ENCODE peak calls at places on chromosomes 7 and 10, in four cellular contexts. One of them, this sample, is unnamed. For H3K27me3, the result is how much of the 10 kb centered on the place peaks cover.

GRCh38 chr10:78452782-78453181 is 419.1 kb downstream of the RPS24 start:
- DNase-seq in CD8-positive, alpha-beta T cell: no peak
- DNase-seq in adrenal gland: no peak
- DNase-seq in heart left ventricle: peak
- DNase-seq in this sample: no peak

GRCh38 chr10:4656576-4657194 is 169.3 kb upstream of the AKR1E2 start:
- DNase-seq in CD8-positive, alpha-beta T cell: peak
- DNase-seq in adrenal gland: peak
- DNase-seq in heart left ventricle: peak
- DNase-seq in this sample: no peak

GRCh38 chr7:38424750-38425463 is 151.5 kb upstream of the TARP start:
- DNase-seq in CD8-positive, alpha-beta T cell: no peak
- DNase-seq in adrenal gland: no peak
- DNase-seq in heart left ventricle: no peak
- DNase-seq in this sample: no peak

GRCh38 chr10:90912854-90913479 is 7.9 kb downstream of the ANKRD1 start:
- DNase-seq in CD8-positive, alpha-beta T cell: no peak
- DNase-seq in adrenal gland: no peak
- DNase-seq in heart left ventricle: no peak
- DNase-seq in this sample: no peak

GRCh38 chr7:80858141-80858903 is 60.5 kb downstream of the SEMA3C start:
- DNase-seq in CD8-positive, alpha-beta T cell: no peak
- DNase-seq in adrenal gland: no peak
- DNase-seq in heart left ventricle: no peak
- DNase-seq in this sample: no peak

GRCh38 chr10:71600856-71601255 is 118.7 kb downstream of the C10orf105 start:
- DNase-seq in CD8-positive, alpha-beta T cell: no peak
- DNase-seq in adrenal gland: peak
- DNase-seq in heart left ventricle: no peak
- DNase-seq in this sample: peak

GRCh38 chr7:125480762-125481161 is 551.1 kb upstream of the POT1 start:
- DNase-seq in CD8-positive, alpha-beta T cell: no peak
- DNase-seq in adrenal gland: no peak
- DNase-seq in heart left ventricle: no peak
- DNase-seq in this sample: no peak

GRCh38 chr10:33273295-33274002 is 61.0 kb downstream of the NRP1 start:
- DNase-seq in CD8-positive, alpha-beta T cell: no peak
- DNase-seq in adrenal gland: peak
- DNase-seq in heart left ventricle: peak
- DNase-seq in this sample: peak

GRCh38 chr7:100577507-100577906 is 3.8 kb upstream of the SAP25 start:
- DNase-seq in CD8-positive, alpha-beta T cell: no peak
- DNase-seq in adrenal gland: no peak
- DNase-seq in heart left ventricle: peak
- DNase-seq in this sample: no peak

GRCh38 chr10:8921583-8921982 is 867.1 kb downstream of the GATA3 start:
- DNase-seq in CD8-positive, alpha-beta T cell: no peak
- DNase-seq in adrenal gland: no peak
- DNase-seq in heart left ventricle: no peak
- DNase-seq in this sample: no peak

GRCh38 chr7:30595461-30596042 is 874 bp downstream of the GARS1 start:
- DNase-seq in CD8-positive, alpha-beta T cell: no peak
- DNase-seq in adrenal gland: no peak
- DNase-seq in heart left ventricle: no peak
- DNase-seq in this sample: no peak

GRCh38 chr7:132307465-132307864 is 268.8 kb downstream of the PLXNA4 start:
- DNase-seq in CD8-positive, alpha-beta T cell: no peak
- DNase-seq in adrenal gland: no peak
- DNase-seq in heart left ventricle: no peak
- DNase-seq in this sample: no peak

GRCh38 chr7:81926154-81926553 is 156.3 kb upstream of the HGF start:
- DNase-seq in CD8-positive, alpha-beta T cell: no peak
- DNase-seq in adrenal gland: no peak
- DNase-seq in heart left ventricle: no peak
- DNase-seq in this sample: no peak

GRCh38 chr10:82150123-82150900 is 275.3 kb downstream of the NRG3 start:
- DNase-seq in CD8-positive, alpha-beta T cell: no peak
- DNase-seq in adrenal gland: no peak
- DNase-seq in heart left ventricle: peak
- DNase-seq in this sample: peak

GRCh38 chr7:30351274-30351673 is 66.9 kb downstream of the ZNRF2 start:
- DNase-seq in CD8-positive, alpha-beta T cell: no peak
- DNase-seq in adrenal gland: no peak
- DNase-seq in heart left ventricle: no peak
- DNase-seq in this sample: no peak

GRCh38 chr10:129940617-129941198 is 23.4 kb downstream of the EBF3 start:
- DNase-seq in CD8-positive, alpha-beta T cell: no peak
- DNase-seq in adrenal gland: no peak
- DNase-seq in heart left ventricle: peak
- DNase-seq in this sample: no peak

GRCh38 chr7:151238924-151239836 is 6.9 kb downstream of the CHPF2 start:
- DNase-seq in CD8-positive, alpha-beta T cell: no peak
- DNase-seq in adrenal gland: no peak
- DNase-seq in heart left ventricle: no peak
- DNase-seq in this sample: no peak

GRCh38 chr10:20956843-20957242 is 59.7 kb upstream of the NEBL start:
- DNase-seq in CD8-positive, alpha-beta T cell: no peak
- DNase-seq in adrenal gland: no peak
- DNase-seq in heart left ventricle: no peak
- DNase-seq in this sample: no peak

GRCh38 chr10:114548662-114549061 is 109.4 kb downstream of the ABLIM1 start:
- DNase-seq in CD8-positive, alpha-beta T cell: no peak
- DNase-seq in adrenal gland: no peak
- DNase-seq in heart left ventricle: no peak
- DNase-seq in this sample: no peak

GRCh38 chr7:116653204-116653603 is 18.8 kb upstream of the MET start:
- DNase-seq in CD8-positive, alpha-beta T cell: no peak
- DNase-seq in adrenal gland: no peak
- DNase-seq in heart left ventricle: no peak
- DNase-seq in this sample: peak

GRCh38 chr7:69091476-69091875 is 506.8 kb upstream of the AUTS2 start:
- DNase-seq in CD8-positive, alpha-beta T cell: no peak
- DNase-seq in adrenal gland: no peak
- DNase-seq in heart left ventricle: no peak
- DNase-seq in this sample: no peak

GRCh38 chr10:88117227-88117626 is 253.8 kb downstream of the PTEN start:
- DNase-seq in CD8-positive, alpha-beta T cell: no peak
- DNase-seq in adrenal gland: no peak
- DNase-seq in heart left ventricle: no peak
- DNase-seq in this sample: no peak

GRCh38 chr10:91043173-91043910 is 122.5 kb upstream of the ANKRD1 start:
- DNase-seq in CD8-positive, alpha-beta T cell: no peak
- DNase-seq in adrenal gland: peak
- DNase-seq in heart left ventricle: no peak
- DNase-seq in this sample: no peak

GRCh38 chr7:83984076-83984475 is 210.5 kb downstream of the SEMA3A start:
- DNase-seq in CD8-positive, alpha-beta T cell: no peak
- DNase-seq in adrenal gland: no peak
- DNase-seq in heart left ventricle: no peak
- DNase-seq in this sample: no peak

GRCh38 chr7:39921505-39922250 is 28.4 kb upstream of the CDK13 start:
- DNase-seq in CD8-positive, alpha-beta T cell: no peak
- DNase-seq in adrenal gland: no peak
- DNase-seq in heart left ventricle: no peak
- DNase-seq in this sample: no peak

GRCh38 chr10:26950934-26951333 is 90.2 kb upstream of the ABI1 start:
- DNase-seq in CD8-positive, alpha-beta T cell: no peak
- DNase-seq in adrenal gland: no peak
- DNase-seq in heart left ventricle: no peak
- DNase-seq in this sample: no peak

GRCh38 chr7:21911341-21911875 is 34.3 kb downstream of the CDCA7L start:
- DNase-seq in CD8-positive, alpha-beta T cell: no peak
- DNase-seq in adrenal gland: no peak
- DNase-seq in heart left ventricle: no peak
- DNase-seq in this sample: no peak

GRCh38 chr7:128353610-128354009 is 7.9 kb downstream of the PRRT4 start:
- DNase-seq in CD8-positive, alpha-beta T cell: no peak
- DNase-seq in adrenal gland: no peak
- DNase-seq in heart left ventricle: no peak
- DNase-seq in this sample: no peak
- H3K27me3 ChIP-seq in CD8-positive, alpha-beta T cell: under half
- H3K27me3 ChIP-seq in adrenal gland: under half
- H3K27me3 ChIP-seq in heart left ventricle: under half
- H3K27me3 ChIP-seq in this sample: under half

GRCh38 chr10:69573056-69573806 is at the start of gene NEUROG3:
- DNase-seq in CD8-positive, alpha-beta T cell: no peak
- DNase-seq in adrenal gland: no peak
- DNase-seq in heart left ventricle: peak
- DNase-seq in this sample: no peak
- H3K27me3 ChIP-seq in CD8-positive, alpha-beta T cell: under half
- H3K27me3 ChIP-seq in adrenal gland: half or more
- H3K27me3 ChIP-seq in heart left ventricle: half or more
- H3K27me3 ChIP-seq in this sample: half or more

GRCh38 chr10:124450010-124450782 is at the start of gene NKX1-2:
- DNase-seq in CD8-positive, alpha-beta T cell: no peak
- DNase-seq in adrenal gland: no peak
- DNase-seq in heart left ventricle: no peak
- DNase-seq in this sample: peak

GRCh38 chr10:124449170-124450009 is 445 bp downstream of the NKX1-2 start:
- DNase-seq in CD8-positive, alpha-beta T cell: no peak
- DNase-seq in adrenal gland: no peak
- DNase-seq in heart left ventricle: no peak
- DNase-seq in this sample: peak

GRCh38 chr10:124448696-124449169 is 1.1 kb downstream of the NKX1-2 start:
- DNase-seq in CD8-positive, alpha-beta T cell: no peak
- DNase-seq in adrenal gland: no peak
- DNase-seq in heart left ventricle: no peak
- DNase-seq in this sample: no peak

GRCh38 chr10:124446830-124447740 is 2.8 kb downstream of the NKX1-2 start:
- DNase-seq in CD8-positive, alpha-beta T cell: no peak
- DNase-seq in adrenal gland: no peak
- DNase-seq in heart left ventricle: no peak
- DNase-seq in this sample: no peak

DNA sequence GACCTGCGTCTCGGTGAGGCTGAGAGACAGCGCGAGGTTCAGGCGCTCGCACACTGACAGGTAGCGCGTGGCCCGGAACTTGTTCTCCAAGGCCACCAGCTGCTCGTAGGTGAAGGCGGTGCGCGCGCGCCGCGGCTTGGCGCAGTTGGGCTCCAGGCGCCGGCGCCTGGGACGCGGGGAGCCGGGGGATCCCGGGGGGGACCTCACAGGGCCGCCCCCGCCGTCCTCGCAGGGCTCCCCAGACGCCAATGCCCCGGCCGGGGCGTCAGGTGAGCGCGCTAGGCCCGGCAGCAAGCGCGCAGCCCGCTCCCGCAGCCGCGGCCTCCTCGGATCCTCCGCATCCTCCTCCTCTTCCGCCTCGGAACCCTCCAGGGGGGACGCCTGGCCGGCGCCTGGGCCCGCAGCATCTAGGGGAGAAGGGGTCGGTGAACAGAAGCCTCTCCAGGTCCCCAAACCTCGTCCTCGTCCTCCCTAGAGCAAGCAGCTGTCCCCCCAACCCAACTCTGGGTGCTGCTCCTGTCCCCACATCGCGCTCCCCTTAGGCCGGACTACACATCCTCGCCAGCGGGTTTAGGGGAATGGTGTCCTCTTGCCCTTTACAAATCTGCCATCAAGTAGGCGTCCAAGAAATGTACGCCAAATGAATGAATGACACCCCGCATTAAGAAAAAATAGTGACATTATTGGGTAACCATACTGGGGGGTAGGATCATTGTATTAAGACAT is 1.9 kb downstream of the NKX1-2 start:
- DNase-seq in CD8-positive, alpha-beta T cell: no peak
- DNase-seq in adrenal gland: no peak
- DNase-seq in heart left ventricle: no peak
- DNase-seq in this sample: no peak
- H3K27me3 ChIP-seq in CD8-positive, alpha-beta T cell: under half
- H3K27me3 ChIP-seq in adrenal gland: half or more
- H3K27me3 ChIP-seq in heart left ventricle: half or more
- H3K27me3 ChIP-seq in this sample: under half

DNA sequence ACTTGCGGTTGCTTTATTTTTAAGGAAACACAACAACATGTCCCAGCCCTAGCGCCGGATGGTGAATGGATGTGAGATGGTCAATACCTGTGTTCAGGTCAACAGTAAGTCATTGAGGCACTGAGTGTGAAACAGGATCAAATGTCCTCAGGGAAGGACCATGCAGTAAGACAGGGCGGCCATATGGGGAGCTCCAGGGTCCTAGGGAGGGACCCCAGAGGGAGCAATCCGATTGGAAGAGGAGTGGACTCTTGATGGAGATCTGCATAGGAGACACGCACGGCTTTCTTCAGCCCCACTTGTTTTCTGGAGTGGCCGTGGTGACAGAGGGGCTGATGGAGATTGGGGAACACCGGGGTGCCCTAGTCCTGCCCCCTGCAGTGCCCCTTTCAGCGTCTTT is 423.8 kb upstream of the MKI67 start:
- DNase-seq in CD8-positive, alpha-beta T cell: no peak
- DNase-seq in adrenal gland: no peak
- DNase-seq in heart left ventricle: no peak
- DNase-seq in this sample: no peak
- H3K27me3 ChIP-seq in CD8-positive, alpha-beta T cell: under half
- H3K27me3 ChIP-seq in adrenal gland: under half
- H3K27me3 ChIP-seq in heart left ventricle: under half
- H3K27me3 ChIP-seq in this sample: under half

GRCh38 chr7:155484483-155485399 is 26.8 kb downstream of the EN2 start:
- DNase-seq in CD8-positive, alpha-beta T cell: no peak
- DNase-seq in adrenal gland: no peak
- DNase-seq in heart left ventricle: no peak
- DNase-seq in this sample: no peak

GRCh38 chr7:155483868-155484325 is 26.0 kb downstream of the EN2 start:
- DNase-seq in CD8-positive, alpha-beta T cell: no peak
- DNase-seq in adrenal gland: no peak
- DNase-seq in heart left ventricle: peak
- DNase-seq in this sample: peak

GRCh38 chr7:155481764-155482163 is 23.8 kb downstream of the EN2 start:
- DNase-seq in CD8-positive, alpha-beta T cell: no peak
- DNase-seq in adrenal gland: no peak
- DNase-seq in heart left ventricle: no peak
- DNase-seq in this sample: no peak

GRCh38 chr7:155482511-155483183 is 24.7 kb downstream of the EN2 start:
- DNase-seq in CD8-positive, alpha-beta T cell: no peak
- DNase-seq in adrenal gland: no peak
- DNase-seq in heart left ventricle: no peak
- DNase-seq in this sample: no peak

GRCh38 chr7:155483245-155483644 is 25.3 kb downstream of the EN2 start:
- DNase-seq in CD8-positive, alpha-beta T cell: no peak
- DNase-seq in adrenal gland: no peak
- DNase-seq in heart left ventricle: no peak
- DNase-seq in this sample: no peak
- H3K27me3 ChIP-seq in CD8-positive, alpha-beta T cell: under half
- H3K27me3 ChIP-seq in adrenal gland: under half
- H3K27me3 ChIP-seq in heart left ventricle: under half
- H3K27me3 ChIP-seq in this sample: under half

GRCh38 chr10:100829933-100830727 is 82.6 kb upstream of the SLF2 start:
- DNase-seq in CD8-positive, alpha-beta T cell: no peak
- DNase-seq in adrenal gland: no peak
- DNase-seq in heart left ventricle: no peak
- DNase-seq in this sample: no peak
- H3K27me3 ChIP-seq in CD8-positive, alpha-beta T cell: half or more
- H3K27me3 ChIP-seq in adrenal gland: half or more
- H3K27me3 ChIP-seq in heart left ventricle: half or more
- H3K27me3 ChIP-seq in this sample: half or more

This sample was measured in MG63.